ENCODE peak calls at places on chromosomes 11 and 22, in six cellular contexts. M is left lung, J is Karpas-422, H is mucosa of descending colon, E is GM12878, K is suprapubic skin. N is an unnamed sample. For H3K36me3, the result is how much of the 10 kb centered on the place peaks cover.

GRCh38 chr11:70729949-70730348 is 331.6 kb downstream of the CTTN start:
- DNase-seq in M (no peak), K (no peak), H (no peak), E (no peak), J (no peak), N (no peak)

GRCh38 chr11:64359712-64360402 is 895 bp downstream of the RPS6KA4 start:
- DNase-seq in H (no peak), E (no peak), M (no peak), J (peak), K (no peak), N (no peak)

GRCh38 chr22:37716708-37717107 is 19.9 kb downstream of the TRIOBP start:
- DNase-seq in M (no peak), J (no peak), K (no peak), E (no peak), H (no peak), N (no peak)

GRCh38 chr11:101034076-101034475 is 95.5 kb downstream of the PGR start:
- DNase-seq in E (no peak), K (no peak), M (no peak), J (no peak), H (peak), N (peak)

GRCh38 chr22:35299217-35299716 is 427 bp upstream of the TOM1 start:
- DNase-seq in M (no peak), J (no peak), E (no peak), K (no peak), H (no peak), N (no peak)

GRCh38 chr11:12272821-12273617 is 104.4 kb upstream of the PARVA start:
- DNase-seq in M (peak), K (peak), E (no peak), J (no peak), H (no peak), N (no peak)

GRCh38 chr11:128835741-128836410 is 31.2 kb downstream of the KCNJ1 start:
- DNase-seq in K (no peak), J (no peak), H (no peak), E (no peak), M (no peak), N (no peak)

GRCh38 chr11:75872887-75873416 is 57.9 kb downstream of the UVRAG start:
- DNase-seq in H (no peak), K (no peak), M (no peak), E (no peak), J (peak), N (no peak)

GRCh38 chr22:19704355-19705015 is 9.8 kb upstream of the SEPTIN5 start:
- DNase-seq in M (no peak), E (no peak), J (no peak), K (peak), H (no peak), N (no peak)

GRCh38 chr11:17397311-17398002 is 9.0 kb upstream of the KCNJ11 start:
- DNase-seq in M (no peak), K (no peak), E (no peak), J (no peak), H (no peak), N (no peak)

GRCh38 chr22:43142881-43143562 is at the start of gene MCAT:
- DNase-seq in E (peak), K (peak), H (peak), J (peak), M (peak), N (peak)

GRCh38 chr11:76785513-76785912 is 2.4 kb downstream of the TSKU start:
- DNase-seq in J (no peak), E (no peak), H (no peak), K (no peak), M (no peak), N (no peak)

GRCh38 chr11:44943118-44943517 is 7.6 kb downstream of the TP53I11 start:
- DNase-seq in J (peak), M (peak), K (no peak), H (no peak), E (no peak), N (no peak)

GRCh38 chr11:128291835-128292234 is 295.5 kb downstream of the ETS1 start:
- DNase-seq in J (peak), M (no peak), K (no peak), E (no peak), H (peak), N (no peak)

GRCh38 chr22:20031732-20032406 is 11.0 kb downstream of the TANGO2 start:
- DNase-seq in J (peak), E (no peak), H (peak), K (no peak), M (no peak), N (no peak)

GRCh38 chr11:60281482-60281881 is 1.0 kb downstream of the MS4A4A start:
- DNase-seq in K (no peak), H (no peak), E (no peak), M (no peak), J (no peak), N (no peak)

GRCh38 chr11:46012185-46012584 is 89.7 kb downstream of the LARGE2 start:
- DNase-seq in M (no peak), E (no peak), K (no peak), J (no peak), H (no peak), N (no peak)

GRCh38 chr11:116601734-116602636 is 170.8 kb downstream of the BUD13 start:
- DNase-seq in J (no peak), K (peak), E (no peak), H (no peak), M (no peak), N (peak)

GRCh38 chr11:279966-280761 is 2.0 kb downstream of the NLRP6 start:
- DNase-seq in M (no peak), J (no peak), H (peak), E (no peak), K (peak), N (no peak)

GRCh38 chr11:108534274-108534882 is 36.2 kb upstream of the POGLUT3 start:
- DNase-seq in H (no peak), J (no peak), M (no peak), K (no peak), E (no peak), N (no peak)

GRCh38 chr11:123740787-123741158 is 687 bp downstream of the ZNF202 start:
- DNase-seq in J (no peak), K (no peak), E (no peak), M (no peak), H (no peak), N (no peak)

GRCh38 chr22:26517429-26517828 is 5.2 kb upstream of the TFIP11 start:
- DNase-seq in M (no peak), K (no peak), H (no peak), J (no peak), E (no peak), N (no peak)

GRCh38 chr11:76269247-76269646 is 62.9 kb upstream of the WNT11 start:
- DNase-seq in J (no peak), K (no peak), H (no peak), E (no peak), M (no peak), N (peak)

GRCh38 chr11:133712235-133712634 is 133.1 kb downstream of the SPATA19 start:
- DNase-seq in K (no peak), H (peak), E (no peak), M (no peak), J (no peak), N (no peak)

GRCh38 chr11:62565100-62565802 is 8.4 kb downstream of the EEF1G start:
- DNase-seq in H (no peak), M (no peak), K (no peak), E (no peak), J (no peak), N (no peak)

GRCh38 chr11:47948137-47948536 is 32.2 kb upstream of the PTPRJ start:
- DNase-seq in J (no peak), H (no peak), E (no peak), K (no peak), M (no peak), N (no peak)

GRCh38 chr11:115170133-115170815 is 333.9 kb downstream of the CADM1 start:
- DNase-seq in E (no peak), M (no peak), J (peak), H (peak), K (no peak), N (no peak)

GRCh38 chr22:23274146-23274526 is 93.8 kb downstream of the BCR start:
- DNase-seq in J (no peak), K (no peak), M (no peak), E (no peak), H (no peak), N (no peak)
- H3K36me3 ChIP-seq in J (under half), K (half or more), M (half or more), E (under half), H (under half), N (under half)

GRCh38 chr22:29804985-29805384 is 33.1 kb downstream of the ASCC2 start:
- DNase-seq in M (no peak), J (no peak), E (no peak), K (no peak), H (no peak), N (no peak)
- H3K36me3 ChIP-seq in M (half or more), J (under half), E (under half), K (half or more), H (under half), N (under half)

DNA sequence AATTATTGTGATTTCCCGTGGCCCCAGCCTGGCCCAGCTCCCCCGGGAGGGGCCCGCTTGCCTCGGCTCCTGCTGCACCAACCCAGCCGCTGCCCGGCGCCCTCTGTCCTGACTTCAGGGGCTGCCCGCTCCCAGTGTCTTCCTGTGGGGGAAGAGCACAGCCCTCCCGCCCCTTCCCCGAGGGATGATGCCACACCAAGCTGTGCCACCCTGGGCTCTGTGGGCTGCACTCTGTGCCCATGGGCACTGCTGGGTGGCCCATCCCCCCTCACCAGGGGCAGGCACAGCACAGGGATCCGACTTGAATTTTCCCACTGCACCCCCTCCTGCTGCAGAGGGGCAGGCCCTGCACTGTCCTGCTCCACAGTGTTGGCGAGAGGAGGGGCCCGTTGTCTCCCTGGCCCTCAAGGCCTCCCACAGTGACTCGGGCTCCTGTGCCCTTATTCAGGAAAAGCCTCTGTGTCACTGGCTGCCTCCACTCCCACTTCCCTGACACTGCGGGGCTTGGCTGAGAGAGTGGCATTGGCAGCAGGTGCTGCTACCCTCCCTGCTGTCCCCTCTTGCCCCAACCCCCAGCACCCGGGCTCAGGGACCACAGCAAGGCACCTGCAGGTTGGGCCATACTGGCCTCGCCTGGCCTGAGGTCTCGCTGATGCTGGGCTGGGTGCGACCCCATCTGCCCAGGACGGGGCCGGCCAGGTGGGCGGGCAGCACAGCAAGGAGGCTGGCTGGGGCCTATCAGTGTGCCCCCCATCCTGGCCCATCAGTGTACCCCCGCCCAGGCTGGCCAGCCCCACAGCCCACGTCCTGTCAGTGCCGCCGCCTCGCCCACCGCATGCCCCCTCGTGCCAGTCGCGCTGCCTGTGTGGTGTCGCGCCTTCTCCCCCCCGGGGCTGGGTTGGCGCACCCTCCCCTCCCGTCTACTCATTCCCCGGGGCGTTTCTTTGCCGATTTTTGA is 3.3 kb upstream of the ANKRD13D start:
- DNase-seq in K (no peak), E (no peak), J (no peak), M (peak), H (no peak), N (no peak)
- H3K36me3 ChIP-seq in K (half or more), E (under half), J (under half), M (half or more), H (under half), N (under half)

DNA sequence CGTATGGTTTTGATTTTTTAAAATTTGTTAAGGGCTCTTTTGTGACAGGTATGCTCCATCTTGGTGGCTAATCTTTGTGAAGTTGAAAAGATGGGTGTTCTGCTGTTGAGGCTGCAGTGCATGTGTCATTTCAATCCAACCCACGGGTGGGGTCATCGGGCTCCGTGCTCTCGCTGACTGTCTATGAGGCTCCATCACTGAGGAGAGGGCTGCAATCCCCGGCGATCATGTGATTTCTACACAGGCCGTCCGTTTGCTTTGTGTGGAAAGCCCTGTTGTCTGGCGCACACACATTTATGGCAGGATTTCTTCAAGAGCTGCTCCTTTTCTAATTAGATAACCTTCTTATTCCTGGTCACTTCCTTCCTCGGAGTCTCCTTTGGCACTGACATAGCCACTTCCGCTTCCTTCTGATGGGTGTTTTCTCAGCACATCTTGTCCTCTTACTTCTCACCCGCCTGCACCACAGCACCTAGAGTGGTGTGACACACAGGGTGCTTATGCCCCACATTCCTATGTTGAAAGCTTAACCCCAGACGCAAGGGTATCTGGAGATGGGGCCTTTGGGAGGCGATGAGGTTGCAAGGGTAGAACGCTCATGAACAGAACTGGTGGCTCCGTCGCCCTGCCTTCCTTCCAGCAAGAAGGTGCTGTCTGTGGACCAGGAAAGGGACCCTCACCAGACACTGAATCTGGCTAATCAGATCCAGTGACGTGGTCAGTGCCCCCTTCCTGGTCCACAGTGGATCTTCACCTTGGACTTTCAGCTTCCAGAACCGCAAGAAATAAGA is 9.4 kb downstream of the MOB2 start:
- DNase-seq in M (no peak), H (no peak), E (no peak), K (no peak), J (no peak), N (peak)
- H3K36me3 ChIP-seq in M (half or more), H (under half), E (under half), K (half or more), J (under half), N (under half)

GRCh38 chr11:68481579-68482240 is 21.2 kb downstream of the PPP6R3 start:
- DNase-seq in K (no peak), J (no peak), E (no peak), H (no peak), M (no peak), N (no peak)
- H3K36me3 ChIP-seq in K (under half), J (under half), E (under half), H (under half), M (under half), N (under half)

GRCh38 chr11:72820439-72821139 is 6.4 kb downstream of the ATG16L2 start:
- DNase-seq in E (no peak), K (no peak), H (no peak), M (no peak), J (no peak), N (no peak)

GRCh38 chr11:72821221-72821919 is 7.2 kb downstream of the ATG16L2 start:
- DNase-seq in H (peak), E (no peak), J (no peak), M (no peak), K (no peak), N (peak)

GRCh38 chr11:72824020-72824419 is 9.8 kb downstream of the ATG16L2 start:
- DNase-seq in K (no peak), E (no peak), H (no peak), M (no peak), J (no peak), N (no peak)

GRCh38 chr11:72823105-72823804 is 9.0 kb downstream of the ATG16L2 start:
- DNase-seq in H (no peak), K (no peak), E (no peak), J (peak), M (no peak), N (no peak)

DNA sequence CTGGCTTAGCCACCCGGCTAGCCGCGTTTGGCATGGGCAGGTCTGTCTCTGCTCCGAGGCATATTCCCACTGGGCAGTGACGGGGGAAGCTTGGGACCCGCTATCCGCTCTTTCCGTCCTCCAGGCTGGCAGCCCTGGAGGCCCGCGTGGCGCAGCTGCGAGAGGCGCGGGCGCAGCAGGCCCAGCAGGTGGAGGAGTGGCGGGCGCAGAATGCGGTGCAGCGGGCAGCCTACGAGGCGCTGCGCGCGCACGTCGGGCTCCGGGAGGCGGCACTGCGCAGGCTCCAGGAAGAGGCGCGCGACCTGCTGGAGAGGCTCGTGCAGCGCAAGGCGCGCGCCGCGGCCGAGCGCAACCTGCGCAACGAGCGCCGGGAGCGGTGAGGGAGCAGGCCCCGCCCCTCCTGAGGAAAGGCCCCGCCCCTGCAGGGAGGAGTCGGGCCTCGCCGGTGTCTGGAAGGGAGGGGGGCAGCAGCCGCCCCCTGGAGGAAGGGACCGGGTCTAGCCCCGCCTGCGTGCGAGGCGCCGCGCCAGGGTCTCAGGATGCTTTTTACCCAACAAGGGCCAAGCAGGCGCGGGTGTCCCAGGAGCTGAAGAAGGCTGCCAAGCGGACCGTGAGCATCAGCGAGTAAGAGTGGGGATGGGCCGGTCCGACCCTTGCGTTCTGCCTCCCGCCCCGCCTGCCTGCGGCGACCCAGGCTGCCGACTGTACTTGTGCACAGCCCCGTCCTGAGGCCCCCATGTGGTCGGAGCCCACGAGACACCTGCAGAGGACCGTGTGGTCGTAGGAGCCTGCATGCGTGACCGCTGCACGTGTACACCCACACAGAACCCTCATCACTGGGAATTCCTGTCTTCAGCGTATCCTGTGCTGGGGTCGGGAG is 7.9 kb downstream of the ATG16L2 start:
- DNase-seq in H (peak), J (peak), K (no peak), M (peak), E (peak), N (peak)
- H3K36me3 ChIP-seq in H (under half), J (under half), K (under half), M (half or more), E (under half), N (under half)

DNA sequence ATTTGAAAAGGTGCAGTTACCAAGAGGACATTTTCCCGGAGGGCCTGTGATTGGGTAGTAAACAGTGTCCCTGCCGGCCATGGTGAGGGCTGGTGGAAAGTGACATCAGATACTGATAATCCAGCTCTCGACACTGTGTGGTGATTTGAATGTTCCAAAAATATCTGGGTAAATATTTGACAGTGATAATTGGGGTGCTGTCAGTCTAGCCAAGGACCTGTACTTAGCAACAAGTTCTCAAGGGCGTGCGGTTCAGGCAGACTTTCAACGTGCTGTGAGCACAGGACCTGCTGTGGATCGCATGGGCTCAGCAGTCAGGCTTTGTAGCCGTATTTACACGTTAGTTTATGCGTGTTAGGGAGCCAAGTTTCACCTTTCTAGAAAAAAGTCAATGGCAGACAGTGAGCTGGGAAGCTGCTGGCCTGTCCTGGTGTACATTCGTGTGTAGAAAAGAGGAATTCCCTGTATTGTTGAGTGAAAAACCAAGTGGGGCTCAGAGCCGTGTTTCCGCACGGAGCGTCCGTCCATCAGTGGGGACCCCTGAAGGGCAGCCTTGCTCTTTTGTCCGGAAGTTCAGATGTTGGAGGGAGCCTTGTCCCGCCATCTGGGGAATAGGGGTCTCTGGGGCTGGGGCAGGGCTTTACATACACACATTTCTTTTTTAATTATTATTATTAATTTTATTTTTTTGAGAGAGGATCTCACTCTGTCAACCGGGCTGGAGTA is 11.3 kb downstream of the TRMU start:
- DNase-seq in K (no peak), J (no peak), E (no peak), M (peak), H (no peak), N (no peak)
- H3K36me3 ChIP-seq in K (half or more), J (under half), E (under half), M (half or more), H (under half), N (under half)

GRCh38 chr11:27616711-27617110 is 83.5 kb downstream of the BDNF start:
- DNase-seq in H (no peak), K (no peak), J (no peak), E (no peak), M (no peak), N (no peak)

GRCh38 chr11:27619936-27620335 is 80.3 kb downstream of the BDNF start:
- DNase-seq in J (no peak), K (no peak), M (no peak), H (no peak), E (no peak), N (no peak)

GRCh38 chr11:27619039-27619438 is 81.2 kb downstream of the BDNF start:
- DNase-seq in K (no peak), E (no peak), H (no peak), M (no peak), J (no peak), N (no peak)

GRCh38 chr11:27615833-27616232 is 84.4 kb downstream of the BDNF start:
- DNase-seq in J (no peak), K (no peak), M (no peak), H (no peak), E (no peak), N (no peak)

DNA sequence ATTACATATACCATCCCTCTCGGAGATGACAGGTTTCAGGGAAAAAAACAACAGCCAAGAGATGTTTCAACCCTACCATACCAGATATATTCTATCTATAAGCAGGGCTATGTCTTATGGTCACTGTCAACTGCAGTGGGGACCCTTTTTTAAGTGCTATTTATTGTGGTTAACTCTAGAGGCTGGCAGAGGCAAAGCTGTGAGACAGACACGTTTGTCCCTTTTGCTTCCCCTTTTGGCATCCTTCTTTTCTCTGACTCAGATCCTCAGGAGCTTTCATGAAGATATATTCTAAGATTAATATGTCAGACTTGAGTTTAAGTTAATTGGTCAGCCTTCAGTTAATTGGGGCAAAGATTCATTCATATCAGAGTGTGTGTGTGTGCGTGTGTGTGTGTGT is 81.7 kb downstream of the BDNF start:
- DNase-seq in J (no peak), K (no peak), E (no peak), H (no peak), M (no peak), N (no peak)
- H3K36me3 ChIP-seq in J (under half), K (under half), E (under half), H (under half), M (under half), N (under half)

N was measured in uterus.